ENCODE peak calls at places on chromosome 12, in nine cellular contexts. M is heart right ventricle; J is Panc1; P is Peyer's patch; O is fibroblast of lung; A is stomach; W is mucosa of descending colon; T is heart left ventricle; X is effector memory CD4-positive, alpha-beta T cell. Q is an unnamed sample.

GRCh38 chr12:114555451-114555850 is 128.5 kb downstream of the TBX3 start:
- DNase-seq in T (no peak), P (no peak), J (no peak), O (no peak), M (no peak), A (no peak), W (no peak), X (no peak), Q (no peak)

GRCh38 chr12:123808167-123808566 is 46.1 kb downstream of the DNAH10 start:
- DNase-seq in X (no peak), J (no peak), P (no peak), O (peak; percentile 3), T (no peak), A (no peak), W (peak; percentile 15), M (no peak), Q (no peak)

GRCh38 chr12:11958216-11959091 is 112.3 kb upstream of the BCL2L14 start:
- DNase-seq in J (no peak), M (no peak), W (no peak), A (no peak), P (no peak), O (peak; percentile 96), T (no peak), X (no peak), Q (no peak)

GRCh38 chr12:66144796-66145754 is 14.5 kb upstream of the LLPH start:
- DNase-seq in W (peak; percentile 87), P (no peak), J (peak; percentile 41), A (peak; percentile 65), O (peak; percentile 46), M (no peak), X (no peak), T (no peak), Q (no peak)

GRCh38 chr12:40325349-40325960 is 100.7 kb downstream of the LRRK2 start:
- DNase-seq in W (no peak), A (no peak), X (no peak), T (no peak), O (peak; percentile 2), J (peak; percentile 64), P (no peak), M (no peak), Q (no peak)

GRCh38 chr12:57547366-57548315 is 649 bp upstream of the DCTN2 start:
- DNase-seq in X (no peak), T (no peak), O (no peak), W (no peak), P (no peak), A (no peak), M (no peak), J (no peak), Q (no peak)

GRCh38 chr12:76006028-76006916 is 25.3 kb downstream of the PHLDA1 start:
- DNase-seq in T (no peak), W (no peak), P (no peak), O (no peak), J (no peak), M (no peak), A (no peak), X (no peak), Q (no peak)

GRCh38 chr12:2689879-2690278 is 104.9 kb upstream of the FKBP4 start:
- DNase-seq in P (no peak), W (no peak), O (no peak), M (no peak), A (no peak), J (no peak), T (no peak), X (no peak), Q (no peak)

GRCh38 chr12:72134934-72135333 is 137.2 kb upstream of the TRHDE start:
- DNase-seq in O (peak; percentile 2), M (no peak), P (no peak), X (no peak), T (no peak), A (no peak), J (no peak), W (no peak), Q (no peak)

DNA sequence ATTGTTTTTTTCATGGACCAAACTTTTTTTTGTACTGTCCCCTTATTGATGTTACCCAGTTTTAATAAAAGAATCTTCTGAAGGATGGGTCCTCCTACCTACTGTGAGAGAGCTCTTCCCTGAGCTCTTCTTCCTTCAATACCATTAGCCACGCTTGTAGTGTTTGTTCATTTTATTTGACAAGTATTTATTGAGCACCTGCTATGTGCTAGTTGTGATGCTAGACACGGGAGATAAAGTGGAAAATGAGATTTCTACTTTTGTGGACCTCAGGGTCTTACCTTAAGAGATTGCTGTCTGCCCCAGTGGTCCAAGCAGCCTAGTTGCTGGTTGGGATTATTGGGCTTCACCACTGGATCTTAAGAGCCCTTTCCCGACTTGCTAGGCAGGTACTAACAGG is 3.2 kb upstream of the GPD1 start:
- DNase-seq in X (no peak), O (no peak), M (no peak), W (no peak), A (no peak), T (no peak), P (no peak), J (no peak), Q (no peak)
- H3K36me3 ChIP-seq in X (peaks cover 41% of the 10 kb centered on the region), O (peaks cover 20% of the 10 kb centered on the region), M (peaks cover 6% of the 10 kb centered on the region), W (peaks cover 16% of the 10 kb centered on the region), A (peaks cover 41% of the 10 kb centered on the region), T (no peaks in the 10 kb centered on the region), P (peaks cover 49% of the 10 kb centered on the region), J (peaks cover 3% of the 10 kb centered on the region), Q (peaks cover 58% of the 10 kb centered on the region)

GRCh38 chr12:124968656-124969055 is 20.3 kb downstream of the DHX37 start:
- DNase-seq in A (no peak), J (no peak), P (no peak), X (no peak), T (no peak), W (no peak), M (no peak), O (no peak), Q (no peak)

GRCh38 chr12:124964251-124964650 is 24.7 kb downstream of the DHX37 start:
- DNase-seq in X (no peak), J (no peak), T (no peak), O (no peak), A (no peak), W (no peak), P (no peak), M (no peak), Q (no peak)

GRCh38 chr12:124970647-124971402 is 18.1 kb downstream of the DHX37 start:
- DNase-seq in J (no peak), O (no peak), X (no peak), A (no peak), W (no peak), T (no peak), M (no peak), P (no peak), Q (no peak)

GRCh38 chr12:124964836-124965462 is 24.0 kb downstream of the DHX37 start:
- DNase-seq in W (no peak), T (no peak), J (no peak), P (no peak), O (no peak), A (no peak), M (no peak), X (no peak), Q (no peak)

GRCh38 chr12:124967016-124967739 is 21.8 kb downstream of the DHX37 start:
- DNase-seq in M (no peak), O (no peak), P (no peak), T (no peak), A (no peak), X (no peak), J (no peak), W (no peak), Q (no peak)
- H3K36me3 ChIP-seq in M (no peaks in the 10 kb centered on the region), O (peaks cover 23% of the 10 kb centered on the region), P (peaks cover 92% of the 10 kb centered on the region), T (no peaks in the 10 kb centered on the region), A (peaks cover 60% of the 10 kb centered on the region), X (peaks cover 69% of the 10 kb centered on the region), J (peaks cover 6% of the 10 kb centered on the region), W (peaks cover 5% of the 10 kb centered on the region), Q (peaks cover 84% of the 10 kb centered on the region)

GRCh38 chr12:54529581-54529980 is 19.8 kb upstream of the PDE1B start:
- DNase-seq in T (no peak), M (no peak), J (no peak), W (no peak), P (no peak), A (no peak), O (no peak), X (no peak), Q (no peak)

GRCh38 chr12:54538136-54538700 is 11.2 kb upstream of the PDE1B start:
- DNase-seq in T (no peak), W (no peak), J (no peak), X (no peak), M (no peak), O (no peak), P (no peak), A (no peak), Q (no peak)

GRCh38 chr12:54535474-54535873 is 13.9 kb upstream of the PDE1B start:
- DNase-seq in A (no peak), O (no peak), J (no peak), X (no peak), W (no peak), M (no peak), P (no peak), T (no peak), Q (no peak)
- H3K36me3 ChIP-seq in A (no peaks in the 10 kb centered on the region), O (no peaks in the 10 kb centered on the region), J (no peaks in the 10 kb centered on the region), X (peaks cover 98% of the 10 kb centered on the region), W (no peaks in the 10 kb centered on the region), M (no peaks in the 10 kb centered on the region), P (peaks cover 9% of the 10 kb centered on the region), T (no peaks in the 10 kb centered on the region), Q (peaks cover 53% of the 10 kb centered on the region)

GRCh38 chr12:108648371-108648770 is 14.7 kb upstream of the SELPLG start:
- DNase-seq in O (no peak), X (no peak), P (no peak), J (no peak), M (no peak), W (no peak), T (no peak), A (no peak), Q (no peak)

GRCh38 chr12:108646597-108647190 is 13.0 kb upstream of the SELPLG start:
- DNase-seq in O (peak; percentile 60), M (no peak), W (no peak), X (no peak), A (no peak), P (no peak), J (no peak), T (no peak), Q (no peak)

GRCh38 chr12:108645686-108646596 is 12.2 kb upstream of the SELPLG start:
- DNase-seq in P (no peak), O (no peak), M (no peak), T (no peak), X (no peak), W (no peak), J (no peak), A (no peak), Q (no peak)

GRCh38 chr12:108647936-108648287 is 14.2 kb upstream of the SELPLG start:
- DNase-seq in P (no peak), M (no peak), O (no peak), A (no peak), X (no peak), W (no peak), T (no peak), J (no peak), Q (no peak)

DNA sequence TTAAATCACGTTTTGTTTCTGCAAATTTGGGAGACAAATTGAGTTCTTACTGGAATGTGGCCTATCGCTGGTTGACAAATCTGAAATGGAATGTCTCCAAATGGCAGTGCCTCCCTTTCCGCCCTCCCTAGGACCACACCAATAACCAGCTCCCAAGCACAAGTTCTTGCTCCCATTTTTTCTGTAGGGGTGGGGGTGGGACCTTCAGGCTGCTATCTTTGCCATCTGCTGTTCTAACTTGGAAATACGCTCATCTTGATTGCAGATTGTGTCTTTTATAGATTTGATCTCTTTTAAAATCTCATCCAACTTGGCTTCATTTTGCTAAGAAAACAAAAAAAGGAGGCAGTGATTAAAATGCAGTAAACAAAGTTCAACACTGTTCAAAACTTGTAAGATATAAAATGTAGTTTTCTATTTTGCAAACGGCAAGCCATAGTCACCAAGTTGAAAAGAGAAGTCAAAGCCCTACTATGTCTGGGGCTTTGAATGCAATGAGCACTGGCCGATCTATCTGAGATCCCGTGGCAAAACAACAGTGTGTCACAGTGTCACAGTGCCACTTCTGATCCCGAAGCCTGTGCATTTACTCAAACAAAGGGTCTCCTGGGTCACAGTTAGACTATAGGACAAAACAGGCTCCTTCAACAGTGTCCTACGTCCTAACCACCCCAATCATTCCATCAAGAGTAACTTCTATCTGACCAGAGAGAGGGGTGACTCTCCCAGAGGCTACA is 13.7 kb upstream of the SELPLG start:
- DNase-seq in O (peak; percentile 38), P (no peak), J (no peak), A (no peak), M (no peak), X (no peak), T (no peak), W (no peak), Q (no peak)
- H3K36me3 ChIP-seq in O (peaks cover 30% of the 10 kb centered on the region), P (peaks cover 66% of the 10 kb centered on the region), J (peaks cover 10% of the 10 kb centered on the region), A (peaks cover 22% of the 10 kb centered on the region), M (peaks cover 3% of the 10 kb centered on the region), X (no peaks in the 10 kb centered on the region), T (no peaks in the 10 kb centered on the region), W (peaks cover 2% of the 10 kb centered on the region), Q (peaks cover 67% of the 10 kb centered on the region)